ENCODE peak calls at places on chromosomes 12 and 14, in five cellular contexts. H is SK-N-SH, V is HepG2, K is H1, C is GM12891. X is an unnamed sample.

GRCh38 chr14:42421377-42422078 is 814.9 kb downstream of the LRFN5 start:
- DNase-seq in K (no peak), V (no peak), H (no peak), C (no peak), X (no peak)

GRCh38 chr14:76810953-76811400 is 1.7 kb downstream of the ANGEL1 start:
- DNase-seq in H (peak), C (peak), V (peak), K (no peak), X (no peak)

GRCh38 chr12:97748298-97748697 is 285.7 kb downstream of the RMST start:
- DNase-seq in K (no peak), H (no peak), C (no peak), V (no peak), X (no peak)

GRCh38 chr12:22533155-22533554 is 11.2 kb downstream of the C2CD5 start:
- DNase-seq in V (no peak), H (no peak), C (no peak), K (no peak), X (no peak)

GRCh38 chr12:57340104-57340503 is 89.1 kb upstream of the STAC3 start:
- DNase-seq in V (no peak), H (no peak), C (no peak), K (no peak), X (no peak)

GRCh38 chr12:49703647-49704137 is 3.5 kb downstream of the FMNL3 start:
- DNase-seq in H (no peak), V (no peak), K (no peak), C (no peak), X (no peak)

GRCh38 chr12:19744760-19745218 is 305.5 kb downstream of the AEBP2 start:
- DNase-seq in K (no peak), C (no peak), V (no peak), H (no peak), X (no peak)

GRCh38 chr12:77104792-77105191 is 39.4 kb upstream of the E2F7 start:
- DNase-seq in C (no peak), H (no peak), V (no peak), K (no peak), X (no peak)

GRCh38 chr12:99911076-99911475 is 73.7 kb downstream of the ANKS1B start:
- DNase-seq in C (no peak), H (no peak), V (peak), K (no peak), X (no peak)

GRCh38 chr14:27236601-27237000 is 638.8 kb upstream of the NOVA1 start:
- DNase-seq in V (no peak), C (no peak), K (no peak), H (no peak), X (no peak)

GRCh38 chr14:20400589-20400964 is 12.7 kb downstream of the TEP1 start:
- DNase-seq in H (no peak), V (no peak), C (no peak), K (no peak), X (no peak)

GRCh38 chr14:65551019-65551643 is 138.6 kb downstream of the FUT8 start:
- DNase-seq in H (no peak), C (no peak), V (no peak), K (no peak), X (no peak)

GRCh38 chr14:92323916-92324818 is 1.2 kb downstream of the SLC24A4 start:
- DNase-seq in C (no peak), K (no peak), V (no peak), H (no peak), X (no peak)

GRCh38 chr12:40515041-40515825 is 177.0 kb upstream of the CNTN1 start:
- DNase-seq in C (no peak), V (no peak), K (no peak), H (no peak), X (no peak)

DNA sequence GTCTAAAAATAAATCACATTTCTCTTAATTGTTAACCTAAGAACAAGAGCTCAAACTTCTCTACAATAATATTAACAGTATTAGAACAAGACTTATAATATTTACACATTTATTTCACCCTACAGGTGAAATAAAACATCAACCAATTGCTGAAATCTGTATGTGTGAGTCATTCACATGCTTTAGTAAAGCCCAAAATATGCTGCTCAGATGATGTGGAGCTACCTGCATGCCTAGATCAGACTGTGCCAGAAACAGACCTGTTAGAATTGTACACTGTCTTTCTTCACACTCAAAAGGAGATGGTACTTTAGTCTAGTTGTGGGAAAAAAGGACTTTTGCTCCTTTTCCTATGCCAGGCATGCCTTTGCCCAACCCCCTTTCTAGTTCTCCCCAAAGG is 54.7 kb downstream of the RPS6KA5 start:
- DNase-seq in V (no peak), H (no peak), C (no peak), K (no peak), X (no peak)
- TF ChIP-seq TAF1 in V (no peak), H (no peak), C (no peak), K (no peak), X (no peak)

DNA sequence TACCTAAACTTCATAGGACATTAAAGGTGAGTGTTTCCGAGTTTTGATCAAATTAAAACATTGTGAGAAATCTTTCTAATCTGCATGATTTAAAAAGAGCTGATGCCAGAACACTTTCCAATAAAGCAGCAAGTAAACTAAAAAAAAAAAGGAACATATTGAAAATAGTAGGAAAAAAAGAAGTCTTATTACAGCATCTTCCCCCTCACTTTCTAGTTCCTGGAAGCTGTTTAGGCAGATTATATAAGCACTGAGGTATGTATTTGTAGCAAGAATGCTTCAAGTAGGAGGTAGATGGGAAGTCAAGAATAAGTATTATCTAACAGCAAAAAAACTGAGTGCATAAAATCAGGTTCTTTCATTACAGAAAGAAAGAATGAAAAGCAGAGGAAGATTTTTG is 45.8 kb downstream of the ERO1A start:
- DNase-seq in H (no peak), C (no peak), K (no peak), V (no peak), X (no peak)
- TF ChIP-seq TAF1 in H (no peak), C (no peak), K (no peak), V (no peak), X (no peak)

GRCh38 chr12:114664661-114665320 is 19.2 kb downstream of the TBX3 start:
- DNase-seq in V (no peak), H (no peak), C (no peak), K (no peak), X (no peak)

GRCh38 chr12:114666746-114667668 is 17.0 kb downstream of the TBX3 start:
- DNase-seq in H (no peak), C (no peak), K (no peak), V (peak), X (no peak)

GRCh38 chr12:114668151-114668891 is 15.7 kb downstream of the TBX3 start:
- DNase-seq in H (peak), K (peak), C (peak), V (peak), X (no peak)

GRCh38 chr12:114667669-114668150 is 16.3 kb downstream of the TBX3 start:
- DNase-seq in V (no peak), H (no peak), C (no peak), K (no peak), X (no peak)

GRCh38 chr12:114665411-114666181 is 18.4 kb downstream of the TBX3 start:
- DNase-seq in H (no peak), K (no peak), C (no peak), V (no peak), X (no peak)
- TF ChIP-seq TAF1 in H (no peak), K (no peak), C (no peak), V (no peak), X (no peak)

GRCh38 chr12:47722136-47722834 is 3.0 kb downstream of the ENDOU start:
- DNase-seq in K (no peak), C (no peak), H (no peak), V (no peak), X (no peak)

GRCh38 chr12:47722926-47723631 is 2.2 kb downstream of the ENDOU start:
- DNase-seq in V (no peak), H (no peak), C (no peak), K (no peak), X (no peak)

GRCh38 chr12:47729233-47729632 is 3.9 kb upstream of the ENDOU start:
- DNase-seq in H (no peak), V (no peak), K (no peak), C (no peak), X (no peak)

GRCh38 chr12:47725091-47725772 is at the start of gene ENDOU:
- DNase-seq in H (no peak), K (no peak), V (no peak), C (no peak), X (no peak)

DNA sequence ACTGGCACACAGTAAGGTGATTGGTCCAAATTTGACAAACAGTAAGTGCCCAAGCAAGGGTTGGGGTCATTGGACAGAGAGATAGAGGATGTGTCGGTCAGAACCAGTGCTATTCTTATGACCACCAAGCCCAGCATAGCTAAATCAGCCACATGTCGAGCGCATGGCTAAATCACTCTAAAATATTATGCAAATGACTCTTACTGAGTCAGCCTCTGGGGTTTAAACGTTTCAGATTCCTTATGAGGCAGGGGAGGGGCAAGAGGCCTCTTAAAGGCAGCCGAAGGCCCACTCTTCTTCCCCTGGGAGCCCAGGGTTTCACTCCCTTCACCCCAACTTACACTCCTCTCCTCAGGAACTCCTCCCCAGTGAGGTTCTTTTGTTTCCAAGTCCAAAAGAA is 603 bp upstream of the ENDOU start:
- DNase-seq in K (no peak), V (no peak), C (no peak), H (no peak), X (no peak)
- TF ChIP-seq TAF1 in K (no peak), V (no peak), C (no peak), H (no peak), X (no peak)

X was measured in GM12892.